ENCODE peak calls at places on chromosome 19, in seven cellular contexts. A, F, Z, P, I, B and M are unnamed samples. For H3K9me3, the result is how much of the 10 kb centered on the place peaks cover.

GRCh38 chr19:40464059-40465024 is 1.2 kb downstream of the BLVRB start:
- DNase-seq in Z (peak), I (peak), A (peak), P (peak), F (peak), B (peak), M (peak)

GRCh38 chr19:35044317-35045117 is 3.0 kb downstream of the HPN start:
- DNase-seq in A (no peak), F (no peak), B (peak), P (no peak), Z (peak), I (no peak), M (peak)

GRCh38 chr19:3743486-3743885 is 18.0 kb downstream of the APBA3 start:
- DNase-seq in B (no peak), I (no peak), F (no peak), P (no peak), Z (no peak), A (no peak), M (no peak)

GRCh38 chr19:30070970-30071632 is 129.1 kb downstream of the URI1 start:
- DNase-seq in F (no peak), P (peak), A (no peak), Z (no peak), I (peak), B (no peak), M (no peak)

GRCh38 chr19:19686580-19686979 is 17.9 kb downstream of the ZNF101 start:
- DNase-seq in P (no peak), I (no peak), A (no peak), Z (no peak), B (no peak), F (no peak), M (no peak)

GRCh38 chr19:40143612-40144011 is 47.6 kb upstream of the MAP3K10 start:
- DNase-seq in Z (no peak), F (no peak), I (no peak), A (no peak), P (no peak), B (peak), M (no peak)

GRCh38 chr19:33718668-33719259 is 77.9 kb upstream of the KCTD15 start:
- DNase-seq in B (no peak), P (no peak), A (no peak), I (no peak), Z (no peak), F (no peak), M (no peak)

GRCh38 chr19:15417699-15418098 is 1.1 kb downstream of the AKAP8L start:
- DNase-seq in P (no peak), B (no peak), A (no peak), Z (no peak), I (no peak), F (no peak), M (no peak)

GRCh38 chr19:8373867-8374813 is 10.2 kb downstream of the ANGPTL4 start:
- DNase-seq in F (peak), Z (no peak), B (no peak), A (no peak), P (peak), I (peak), M (no peak)

GRCh38 chr19:677201-677600 is 1.0 kb downstream of the FSTL3 start:
- DNase-seq in F (peak), Z (no peak), P (peak), I (peak), B (no peak), A (peak), M (no peak)

GRCh38 chr19:35738021-35738886 is 4.0 kb downstream of the IGFLR1 start:
- DNase-seq in F (no peak), P (no peak), Z (no peak), I (no peak), A (no peak), B (no peak), M (no peak)

GRCh38 chr19:5692785-5693194 is 2.7 kb downstream of the RPL36 start:
- DNase-seq in F (no peak), B (no peak), Z (peak), P (no peak), A (no peak), I (no peak), M (no peak)

GRCh38 chr19:6579450-6580178 is 11.3 kb downstream of the CD70 start:
- DNase-seq in B (no peak), F (no peak), I (no peak), Z (no peak), P (no peak), A (no peak), M (no peak)

GRCh38 chr19:15248648-15249559 is 16.7 kb upstream of the EPHX3 start:
- DNase-seq in A (peak), F (peak), B (no peak), I (no peak), Z (no peak), P (peak), M (no peak)

GRCh38 chr19:43595605-43595998 is 332 bp downstream of the IRGQ start:
- DNase-seq in B (no peak), I (no peak), A (no peak), F (no peak), Z (no peak), P (peak), M (no peak)

GRCh38 chr19:17332677-17333581 is 1.7 kb downstream of the ANO8 start:
- DNase-seq in F (no peak), I (no peak), Z (peak), P (no peak), A (no peak), B (peak), M (no peak)

GRCh38 chr19:8445488-8446001 is 770 bp downstream of the HNRNPM start:
- DNase-seq in I (peak), A (peak), F (peak), Z (no peak), B (peak), P (peak), M (peak)

GRCh38 chr19:35232912-35233311 is 4.4 kb upstream of the FAM187B start:
- DNase-seq in B (no peak), I (no peak), F (no peak), A (no peak), P (no peak), Z (no peak), M (no peak)

GRCh38 chr19:48678201-48678600 is 5.4 kb upstream of the NTN5 start:
- DNase-seq in I (no peak), B (no peak), F (no peak), P (no peak), Z (no peak), A (no peak), M (no peak)

GRCh38 chr19:2852598-2852997 is 11.3 kb downstream of the ZNF555 start:
- DNase-seq in P (no peak), B (no peak), Z (no peak), A (no peak), I (no peak), F (no peak), M (no peak)

GRCh38 chr19:2049741-2050348 is 1.2 kb downstream of the MKNK2 start:
- DNase-seq in F (peak), I (peak), Z (peak), P (peak), B (peak), A (peak), M (peak)

GRCh38 chr19:14315433-14315832 is 65.8 kb upstream of the ADGRE5 start:
- DNase-seq in B (no peak), I (no peak), Z (no peak), F (no peak), A (no peak), P (no peak), M (no peak)

GRCh38 chr19:53294786-53295441 is 27.4 kb upstream of the VN1R4 start:
- DNase-seq in Z (peak), I (no peak), B (no peak), P (no peak), A (no peak), F (no peak), M (no peak)

GRCh38 chr19:28827382-28827781 is 385.6 kb downstream of the UQCRFS1 start:
- DNase-seq in P (no peak), F (no peak), B (no peak), I (no peak), Z (no peak), A (no peak), M (no peak)
- H3K9me3 ChIP-seq in P (under half), F (under half), B (under half), I (under half), Z (under half), A (under half), M (under half)

GRCh38 chr19:44930088-44930487 is 11.9 kb upstream of the APOC4 start:
- DNase-seq in A (no peak), Z (no peak), F (no peak), P (no peak), I (no peak), B (no peak), M (no peak)
- H3K9me3 ChIP-seq in A (under half), Z (under half), F (under half), P (under half), I (under half), B (under half), M (under half)

DNA sequence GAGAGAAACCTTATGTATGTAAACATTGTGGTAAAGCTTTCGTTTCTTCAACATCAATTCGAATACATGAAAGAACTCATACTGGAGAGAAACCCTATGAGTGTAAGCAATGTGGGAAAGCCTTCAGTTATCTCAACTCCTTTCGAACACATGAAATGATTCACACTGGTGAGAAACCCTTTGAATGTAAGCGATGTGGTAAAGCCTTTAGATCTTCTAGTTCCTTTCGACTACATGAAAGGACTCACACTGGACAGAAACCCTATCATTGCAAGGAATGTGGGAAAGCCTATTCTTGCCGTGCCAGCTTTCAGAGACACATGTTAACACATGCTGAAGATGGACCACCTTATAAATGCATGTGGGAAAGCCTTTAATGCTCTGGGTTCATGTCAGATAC is 24.7 kb downstream of the ZNF136 start:
- DNase-seq in I (no peak), B (no peak), F (no peak), Z (no peak), P (no peak), A (no peak), M (no peak)
- H3K9me3 ChIP-seq in I (half or more), B (half or more), F (under half), Z (half or more), P (under half), A (under half), M (half or more)

DNA sequence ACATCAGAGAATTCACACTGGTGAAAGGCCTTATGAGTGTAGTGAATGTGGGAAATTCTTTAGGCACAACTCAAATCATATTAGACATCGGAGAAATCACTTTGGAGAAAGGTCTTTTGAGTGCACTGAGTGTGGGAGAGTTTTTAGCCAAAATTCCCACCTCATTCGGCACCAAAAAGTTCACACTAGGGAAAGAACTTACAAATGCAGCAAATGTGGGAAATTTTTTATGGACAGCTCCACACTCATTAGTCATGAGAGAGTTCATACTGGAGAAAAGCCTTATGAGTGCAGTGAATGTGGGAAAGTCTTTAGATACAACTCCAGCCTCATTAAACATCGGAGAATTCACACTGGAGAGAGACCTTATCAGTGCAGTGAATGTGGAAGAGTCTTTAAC is 10.1 kb downstream of the ZNF17 start:
- DNase-seq in I (no peak), F (no peak), A (no peak), B (no peak), Z (no peak), P (no peak), M (no peak)
- H3K9me3 ChIP-seq in I (half or more), F (half or more), A (under half), B (under half), Z (under half), P (under half), M (under half)

GRCh38 chr19:21750586-21751128 is 16.7 kb downstream of the ZNF100 start:
- DNase-seq in F (no peak), B (no peak), Z (no peak), A (no peak), I (no peak), P (no peak), M (no peak)

GRCh38 chr19:21748088-21748487 is 19.3 kb downstream of the ZNF100 start:
- DNase-seq in P (no peak), F (no peak), Z (no peak), B (no peak), I (no peak), A (no peak), M (no peak)

GRCh38 chr19:21751379-21751778 is 16.0 kb downstream of the ZNF100 start:
- DNase-seq in I (no peak), P (no peak), F (no peak), B (no peak), A (no peak), Z (no peak), M (no peak)

DNA sequence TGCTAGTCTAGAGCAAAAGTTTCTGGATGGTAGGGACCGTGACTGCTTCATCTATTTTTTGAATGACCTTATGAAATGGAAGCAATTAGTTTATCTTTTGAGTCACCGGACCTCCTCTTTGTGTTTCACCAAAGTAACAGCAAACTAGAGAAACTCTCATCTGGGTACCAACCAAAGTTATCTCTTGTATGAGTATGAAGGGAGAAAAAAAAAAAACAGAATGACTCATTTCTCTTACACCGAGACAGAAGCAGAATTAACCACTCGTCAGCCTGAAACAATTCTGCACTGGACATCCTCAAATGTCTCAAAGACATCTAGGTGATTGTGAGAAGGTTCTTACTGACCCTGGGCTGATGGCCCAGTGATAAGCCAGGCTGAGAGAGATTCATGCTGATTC is 18.3 kb downstream of the ZNF100 start:
- DNase-seq in B (no peak), I (no peak), Z (no peak), A (no peak), P (no peak), F (no peak), M (no peak)
- H3K9me3 ChIP-seq in B (under half), I (under half), Z (under half), A (under half), P (under half), F (under half), M (under half)

DNA sequence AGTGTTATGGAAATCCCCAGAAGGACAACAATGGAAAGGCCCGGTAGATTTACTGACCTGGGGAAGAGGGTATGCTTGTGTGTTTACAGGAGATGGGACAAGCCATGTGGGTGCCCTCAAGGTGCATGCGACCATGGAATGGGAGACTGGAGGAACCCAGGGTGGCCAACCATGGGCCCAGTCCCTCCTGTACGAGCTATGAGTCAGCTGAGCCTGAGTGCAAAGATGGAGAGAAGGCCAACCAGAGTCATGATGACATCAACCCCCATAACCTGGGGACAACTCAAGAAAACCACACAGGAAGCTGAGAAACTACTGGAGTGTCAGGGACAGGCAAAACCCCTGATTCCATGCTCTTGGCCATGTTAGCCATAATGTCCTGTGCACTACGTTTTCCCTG is 7.8 kb downstream of the ZNF350 start:
- DNase-seq in P (no peak), F (no peak), I (no peak), B (no peak), Z (no peak), A (no peak), M (no peak)
- H3K9me3 ChIP-seq in P (under half), F (half or more), I (half or more), B (half or more), Z (under half), A (under half), M (half or more)

GRCh38 chr19:51986309-51987291 is at the start of gene ZNF350:
- DNase-seq in P (peak), A (peak), F (peak), I (peak), Z (peak), B (peak), M (peak)
- H3K9me3 ChIP-seq in P (under half), A (under half), F (half or more), I (half or more), Z (under half), B (under half), M (under half)